ENCODE peak calls at places on chromosome 22, in nine cellular contexts. S is breast epithelium, X is upper lobe of left lung, E is stomach, D is HCT116, A is transverse colon, W is suprapubic skin, N is sigmoid colon, Q is K562. Z is an unnamed sample.

GRCh38 chr22:20571531-20572007 is 64.2 kb downstream of the MED15 start:
- DNase-seq in S (no peak), X (no peak), E (peak; percentile 43), D (no peak), A (peak; percentile 45), W (no peak), N (no peak), Q (peak; percentile 99), Z (no peak)

GRCh38 chr22:19120829-19121630 is 1.2 kb downstream of the DGCR2 start:
- DNase-seq in S (peak; percentile 70), X (peak; percentile 88), E (peak; percentile 66), D (peak; percentile 27), A (peak; percentile 80), W (no peak), N (no peak), Q (peak; percentile 79), Z (no peak)

GRCh38 chr22:47178339-47178738 is 415.9 kb downstream of the TBC1D22A start:
- DNase-seq in S (no peak), X (no peak), E (no peak), D (no peak), A (no peak), W (no peak), N (no peak), Q (no peak), Z (no peak)

GRCh38 chr22:19853879-19854777 is 546 bp downstream of the GNB1L start:
- DNase-seq in S (no peak), X (peak; percentile 19), E (peak; percentile 25), D (peak; percentile 2), A (no peak), W (no peak), N (no peak), Q (peak; percentile 77), Z (peak; percentile 93)

GRCh38 chr22:28426346-28427132 is 253.1 kb downstream of the TTC28 start:
- DNase-seq in S (no peak), X (no peak), E (no peak), D (no peak), A (no peak), W (no peak), N (no peak), Q (no peak), Z (no peak)

GRCh38 chr22:18068991-18069390 is 8.8 kb upstream of the PEX26 start:
- DNase-seq in S (no peak), X (no peak), E (no peak), D (no peak), A (no peak), W (no peak), N (no peak), Q (no peak), Z (no peak)

GRCh38 chr22:38467904-38468760 is at the start of gene KDELR3:
- DNase-seq in S (no peak), X (peak; percentile 94), E (peak; percentile 72), D (peak; percentile 15), A (peak; percentile 80), W (no peak), N (peak; percentile 80), Q (peak; percentile 93), Z (no peak)

GRCh38 chr22:31044262-31044861 is 36.8 kb upstream of the SMTN start:
- DNase-seq in S (peak; percentile 57), X (peak; percentile 37), E (peak; percentile 38), D (no peak), A (peak; percentile 61), W (no peak), N (peak; percentile 93), Q (no peak), Z (no peak)

GRCh38 chr22:26995222-26995621 is 337.8 kb downstream of the MIAT start:
- DNase-seq in S (no peak), X (no peak), E (no peak), D (no peak), A (peak; percentile 9), W (no peak), N (peak; percentile 84), Q (no peak), Z (no peak)

GRCh38 chr22:39917776-39918493 is 17.1 kb downstream of the GRAP2 start:
- DNase-seq in S (no peak), X (no peak), E (no peak), D (no peak), A (no peak), W (no peak), N (no peak), Q (no peak), Z (no peak)

DNA sequence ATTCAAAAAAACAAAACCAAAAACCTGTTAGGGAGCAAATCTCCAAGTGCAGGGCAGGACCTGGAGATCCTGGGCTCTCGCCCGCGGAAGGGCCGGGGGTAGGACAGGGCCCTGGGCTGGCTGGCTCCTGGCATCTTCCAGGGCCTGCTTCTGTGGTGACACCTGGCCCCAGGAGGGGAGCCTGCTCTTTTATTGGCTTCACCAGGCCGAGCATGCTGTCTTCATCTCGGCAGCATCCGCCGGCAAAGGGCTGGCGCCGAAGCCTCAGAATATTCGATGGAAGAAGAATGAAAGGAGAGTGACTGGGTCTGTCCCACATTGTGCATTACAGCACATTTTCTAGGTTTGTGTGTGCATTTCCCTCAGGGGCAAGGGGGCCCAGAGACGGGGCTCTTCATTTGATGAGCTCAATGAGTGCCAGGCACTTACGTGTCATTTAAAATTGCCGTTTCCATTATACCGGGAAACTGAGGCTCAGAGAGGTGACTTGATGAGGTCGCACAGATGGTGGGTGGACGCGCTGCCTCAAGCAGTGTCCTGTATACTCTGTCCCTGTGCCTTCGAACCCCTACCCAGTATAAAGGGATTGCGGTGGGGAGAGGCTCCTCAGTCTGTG is 70.0 kb downstream of the RBX1 start:
- DNase-seq in S (no peak), X (peak; percentile 69), E (no peak), D (no peak), A (peak; percentile 22), W (no peak), N (peak; percentile 65), Q (no peak), Z (peak; percentile 89)
- TF ChIP-seq POLR2AphosphoS5 in S (no peak), X (no peak), E (no peak), D (no peak), A (no peak), W (no peak), N (no peak), Q (no peak), Z (no peak)

DNA sequence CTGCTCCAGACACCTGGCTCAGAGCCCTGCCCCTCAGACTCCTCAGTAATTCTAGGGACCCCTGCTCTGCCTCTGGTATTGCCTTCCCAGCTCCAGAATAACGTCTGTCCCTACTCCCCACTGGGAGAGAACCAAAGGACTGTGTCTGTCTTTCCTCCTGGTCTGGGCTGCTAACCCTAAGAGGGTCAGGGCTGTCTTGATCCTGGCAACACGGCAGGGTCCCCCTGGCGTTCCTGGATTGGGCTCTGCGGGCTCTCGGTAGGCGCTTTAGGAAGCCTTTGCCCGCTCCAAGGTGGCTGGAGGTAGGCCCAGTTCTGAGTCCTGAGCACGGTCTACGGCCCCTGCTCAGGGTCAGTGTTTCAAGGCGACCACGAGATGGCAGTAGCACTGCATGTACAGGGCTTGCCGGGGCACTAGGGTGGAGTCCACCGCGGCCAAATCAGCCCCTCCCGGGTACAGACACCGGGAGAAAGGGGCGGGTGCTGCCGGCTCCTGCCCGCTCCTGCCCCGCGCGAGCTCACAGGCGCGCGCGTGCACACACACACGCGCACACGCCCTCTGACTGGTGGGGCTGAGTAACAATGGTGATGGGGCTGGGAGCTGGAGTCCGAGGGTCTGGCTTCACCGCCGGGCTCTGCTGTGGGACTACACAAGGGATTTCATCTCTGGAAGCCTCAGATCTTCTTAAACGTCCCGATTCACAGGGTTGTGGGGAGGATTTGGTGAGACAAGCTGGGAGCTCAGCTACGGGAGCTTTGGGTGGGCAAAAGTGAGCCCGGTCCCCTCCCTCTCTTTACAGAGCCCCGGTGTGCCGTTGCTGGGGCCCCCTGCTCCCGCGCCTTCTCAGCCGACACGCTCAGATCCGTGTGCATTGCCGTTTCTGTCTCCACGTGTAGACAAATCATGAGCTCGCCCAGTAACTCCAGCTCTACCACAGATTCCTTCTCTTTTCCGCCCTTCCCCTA is 30.1 kb upstream of the HMOX1 start:
- DNase-seq in S (peak; percentile 91), X (peak; percentile 91), E (peak; percentile 92), D (peak; percentile 81), A (peak; percentile 95), W (peak; percentile 95), N (peak; percentile 98), Q (peak; percentile 93), Z (peak; percentile 97)
- TF ChIP-seq POLR2A in S (no peak), X (no peak), E (no peak), D (peak; percentile 28), A (peak; percentile 32), W (peak; percentile 11), N (no peak), Q (no peak), Z (peak; percentile 34)

DNA sequence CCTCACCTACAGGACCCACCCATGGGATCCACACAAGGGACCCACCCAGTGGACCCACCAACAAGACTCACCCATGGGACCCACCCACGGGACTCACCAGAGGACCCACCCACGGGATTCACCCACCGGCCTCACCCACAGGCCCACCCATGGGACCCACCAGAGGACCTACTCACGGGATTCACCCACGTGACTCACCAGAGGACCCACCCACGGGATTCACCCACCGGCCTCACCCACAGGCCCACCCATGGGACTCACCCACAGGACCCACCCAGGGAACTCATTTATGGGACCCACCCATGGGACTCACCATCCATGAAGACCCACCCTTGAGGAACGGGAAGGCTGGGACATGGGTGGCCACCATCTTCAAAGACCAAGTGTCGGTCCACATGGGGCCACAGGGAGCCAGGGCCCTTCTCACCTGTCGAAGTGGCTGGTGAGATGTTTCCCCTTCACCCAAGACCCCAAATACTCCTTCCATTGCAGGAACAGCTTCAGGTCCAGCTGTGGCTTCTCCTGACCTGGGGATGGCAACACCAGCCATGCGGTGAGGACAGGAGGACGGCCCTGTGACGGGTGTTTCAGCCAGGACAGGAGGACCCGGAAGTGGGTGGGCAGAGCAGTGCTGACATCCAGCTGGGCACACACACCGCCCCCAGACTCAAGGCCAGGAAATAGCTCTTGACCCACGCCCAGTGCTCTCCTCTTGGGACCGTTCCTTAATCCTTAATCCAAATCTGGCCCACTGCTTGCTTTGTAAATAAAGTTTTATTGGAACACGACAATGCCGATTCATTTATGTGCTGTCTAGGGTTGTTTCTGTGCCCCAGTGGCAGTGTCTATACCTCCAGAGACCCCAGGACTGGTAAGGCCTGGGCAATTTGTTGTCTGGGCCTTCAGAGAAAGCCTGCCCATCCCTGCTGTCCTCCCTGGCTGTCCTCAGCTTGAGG is 1005.1 kb downstream of the BRD1 start:
- DNase-seq in S (peak; percentile 35), X (no peak), E (no peak), D (no peak), A (no peak), W (no peak), N (no peak), Q (no peak), Z (no peak)
- H3K27me3 ChIP-seq in S (no peaks in the 10 kb centered on the region), X (no peaks in the 10 kb centered on the region), E (peaks cover 81% of the 10 kb centered on the region), D (peaks cover 2% of the 10 kb centered on the region), A (peaks cover 6% of the 10 kb centered on the region), W (peaks cover 42% of the 10 kb centered on the region), N (peaks cover 19% of the 10 kb centered on the region), Q (no peaks in the 10 kb centered on the region), Z (no peaks in the 10 kb centered on the region)

DNA sequence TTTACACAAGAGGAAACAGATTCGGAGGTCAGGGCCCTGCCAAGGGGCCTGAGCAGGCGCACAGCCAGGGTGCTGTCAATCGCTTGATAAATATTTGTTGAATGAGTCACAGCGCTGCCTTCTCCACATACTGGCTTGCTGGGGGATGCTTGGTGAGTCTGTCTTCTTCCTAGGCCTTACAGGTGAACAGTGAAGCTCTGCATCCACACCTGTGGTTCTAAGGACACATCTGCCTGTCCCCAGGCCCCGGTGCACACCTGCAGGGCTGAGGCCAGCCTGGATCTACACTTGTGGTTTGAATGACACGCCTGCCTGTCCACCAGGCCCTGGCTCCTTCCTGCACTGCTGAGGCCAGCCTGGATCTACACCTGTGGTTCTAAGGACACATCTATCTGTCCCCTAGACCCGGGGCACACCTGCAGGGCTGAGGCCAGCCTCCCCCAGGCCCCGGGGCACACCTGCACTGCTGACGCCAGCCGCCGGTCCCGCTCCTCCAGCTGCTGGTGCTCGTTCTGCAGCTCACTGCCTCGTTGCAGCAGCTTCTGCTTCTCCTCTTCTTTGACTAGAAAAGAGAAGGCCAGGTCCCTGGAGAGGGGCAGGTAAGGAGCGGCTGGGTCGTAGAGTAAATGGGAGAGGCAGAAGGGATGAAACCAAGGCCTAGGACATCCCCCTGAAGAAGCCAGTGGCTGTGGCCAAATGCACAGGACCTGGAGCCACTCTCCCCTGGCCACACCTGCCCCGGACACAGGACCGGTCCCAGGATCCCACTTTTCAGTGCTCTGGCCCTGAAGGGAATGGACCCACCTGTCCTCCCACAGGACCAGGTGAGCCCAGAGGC is 124.6 kb downstream of the PHF21B start:
- DNase-seq in S (peak; percentile 52), X (peak; percentile 66), E (no peak), D (no peak), A (no peak), W (peak; percentile 75), N (peak; percentile 47), Q (no peak), Z (no peak)
- TF ChIP-seq POLR2AphosphoS5 in S (no peak), X (no peak), E (no peak), D (no peak), A (no peak), W (no peak), N (no peak), Q (no peak), Z (no peak)